ENCODE peak calls at places on chromosome 5, in seven cellular contexts. L is T-helper 1 cell; X is BJ; G is CD8-positive, alpha-beta T cell; N is ACHN; J is GM12878; B is activated CD4-positive, alpha-beta T cell treated with anti-CD3 and anti-CD28 coated beads, Interleukin-2, amount 10 ng/mL, durations not matched to agents 7 days and 5 days. O is an unnamed sample.

GRCh38 chr5:147483197-147483790 is 26.6 kb downstream of the DPYSL3 start:
- DNase-seq in J (no peak), B (no peak), L (no peak), X (no peak), N (no peak), G (no peak), O (no peak)

GRCh38 chr5:137071941-137072340 is 427.2 kb downstream of the SPOCK1 start:
- DNase-seq in G (no peak), N (no peak), X (no peak), B (no peak), L (no peak), J (no peak), O (no peak)

GRCh38 chr5:1751026-1751863 is 48.4 kb downstream of the MRPL36 start:
- DNase-seq in X (no peak), G (no peak), N (no peak), B (no peak), J (no peak), L (no peak), O (no peak)

GRCh38 chr5:42756630-42757601 is at the start of gene CCDC152:
- DNase-seq in B (peak), G (peak), X (no peak), L (peak), J (no peak), N (no peak), O (no peak)

GRCh38 chr5:109062669-109063068 is 315.0 kb downstream of the FER start:
- DNase-seq in N (no peak), L (no peak), B (no peak), J (no peak), X (peak), G (no peak), O (no peak)

GRCh38 chr5:93594591-93595419 is 11.8 kb downstream of the NR2F1 start:
- DNase-seq in B (no peak), L (no peak), G (no peak), X (no peak), J (no peak), N (no peak), O (no peak)

GRCh38 chr5:167945542-167946384 is 345.7 kb upstream of the WWC1 start:
- DNase-seq in G (no peak), B (no peak), X (peak), L (no peak), J (no peak), N (no peak), O (no peak)

GRCh38 chr5:134550271-134551214 is 25.1 kb downstream of the JADE2 start:
- DNase-seq in L (no peak), N (no peak), G (no peak), X (no peak), B (no peak), J (no peak), O (no peak)

GRCh38 chr5:174717826-174718455 is 6.4 kb upstream of the MSX2 start:
- DNase-seq in G (no peak), N (no peak), L (no peak), X (no peak), B (no peak), J (no peak), O (no peak)